ENCODE peak calls at places on chromosomes 2 and 18, in ten cellular contexts. M is IMR-90; X is upper lobe of right lung; P is CD8-positive, alpha-beta T cell; L is tibial nerve; O is OCI-LY7; R is Panc1; T is breast epithelium; Q is psoas muscle; N is heart right ventricle. H is an unnamed sample.
A peak's percentile ranks its signal among the peaks of the same experiment; 100 is the strongest.

GRCh38 chr2:207161247-207161646 is 4.5 kb downstream of the KLF7 start:
- DNase-seq in Q (no peak), M (no peak), T (no peak), R (no peak), L (no peak), N (no peak), O (no peak), X (no peak), P (no peak), H (no peak)

GRCh38 chr2:162074937-162075688 is 1.1 kb upstream of the DPP4 start:
- DNase-seq in R (no peak), T (no peak), N (no peak), L (no peak), O (no peak), Q (no peak), P (no peak), M (peak; percentile 85), X (no peak), H (no peak)

GRCh38 chr2:96145028-96145939 is at the start of gene DUSP2:
- DNase-seq in O (peak; percentile 90), R (no peak), T (peak; percentile 63), X (peak; percentile 93), M (peak; percentile 59), Q (peak; percentile 87), L (peak; percentile 30), N (peak; percentile 64), P (peak; percentile 91), H (peak; percentile 73)

GRCh38 chr18:2826581-2826980 is 20.2 kb upstream of the EMILIN2 start:
- DNase-seq in P (no peak), Q (peak; percentile 65), L (peak; percentile 16), O (no peak), T (no peak), M (no peak), R (no peak), N (peak; percentile 7), X (no peak), H (no peak)

GRCh38 chr2:314561-315336 is 26.9 kb upstream of the ALKAL2 start:
- DNase-seq in M (no peak), N (no peak), P (no peak), T (no peak), X (no peak), O (no peak), Q (no peak), L (no peak), R (no peak), H (peak; percentile 43)

GRCh38 chr2:97697252-97698235 is 15.8 kb upstream of the ZAP70 start:
- DNase-seq in P (peak; percentile 98), T (peak; percentile 91), X (peak; percentile 93), Q (peak; percentile 94), R (peak; percentile 61), M (peak; percentile 69), L (peak; percentile 97), O (peak; percentile 89), N (peak; percentile 91), H (peak; percentile 99)

GRCh38 chr2:84458436-84459027 is 548 bp downstream of the SUCLG1 start:
- DNase-seq in P (no peak), R (no peak), N (peak; percentile 41), O (peak; percentile 37), Q (no peak), M (peak; percentile 12), L (no peak), X (no peak), T (no peak), H (no peak)

GRCh38 chr2:159052157-159052561 is 83.7 kb downstream of the TANC1 start:
- DNase-seq in Q (no peak), P (no peak), X (no peak), N (no peak), T (no peak), M (peak; percentile 49), L (no peak), O (no peak), R (no peak), H (no peak)

GRCh38 chr2:47688561-47688960 is 94.4 kb upstream of the MSH6 start:
- DNase-seq in O (no peak), Q (no peak), X (no peak), P (no peak), R (no peak), M (no peak), T (no peak), L (no peak), N (no peak), H (no peak)

GRCh38 chr2:191115801-191116200 is 35.0 kb downstream of the STAT4 start:
- DNase-seq in O (no peak), T (no peak), L (no peak), P (no peak), N (no peak), M (peak; percentile 41), X (no peak), R (no peak), Q (no peak), H (no peak)

GRCh38 chr18:47815486-47816270 is 114.8 kb downstream of the SMAD2 start:
- DNase-seq in N (no peak), O (no peak), T (no peak), R (no peak), Q (no peak), L (no peak), X (no peak), M (no peak), P (no peak), H (no peak)

GRCh38 chr2:74862268-74862964 is 28.5 kb downstream of the HK2 start:
- DNase-seq in T (no peak), N (no peak), R (no peak), L (no peak), M (no peak), P (no peak), X (peak; percentile 12), Q (no peak), O (no peak), H (no peak)

GRCh38 chr18:59765343-59765742 is 68.1 kb upstream of the CCBE1 start:
- DNase-seq in N (no peak), M (no peak), X (no peak), T (no peak), O (no peak), P (no peak), L (no peak), Q (no peak), R (no peak), H (no peak)

GRCh38 chr2:121483021-121483420 is 47.7 kb upstream of the RNU4ATAC start:
- DNase-seq in X (no peak), Q (no peak), R (no peak), P (no peak), O (no peak), M (peak; percentile 39), T (no peak), L (no peak), N (no peak), H (no peak)

GRCh38 chr2:121476714-121477113 is 54.0 kb upstream of the RNU4ATAC start:
- DNase-seq in M (no peak), T (no peak), R (no peak), L (no peak), N (no peak), O (no peak), Q (no peak), X (no peak), P (no peak), H (no peak)

GRCh38 chr2:121480826-121481225 is 49.9 kb upstream of the RNU4ATAC start:
- DNase-seq in N (peak; percentile 12), T (no peak), P (no peak), R (no peak), M (peak; percentile 92), L (no peak), O (no peak), X (no peak), Q (no peak), H (peak; percentile 20)

GRCh38 chr2:121478996-121479735 is 51.5 kb upstream of the RNU4ATAC start:
- DNase-seq in X (no peak), Q (no peak), R (no peak), L (no peak), T (no peak), M (peak; percentile 31), O (no peak), P (no peak), N (no peak), H (no peak)

DNA sequence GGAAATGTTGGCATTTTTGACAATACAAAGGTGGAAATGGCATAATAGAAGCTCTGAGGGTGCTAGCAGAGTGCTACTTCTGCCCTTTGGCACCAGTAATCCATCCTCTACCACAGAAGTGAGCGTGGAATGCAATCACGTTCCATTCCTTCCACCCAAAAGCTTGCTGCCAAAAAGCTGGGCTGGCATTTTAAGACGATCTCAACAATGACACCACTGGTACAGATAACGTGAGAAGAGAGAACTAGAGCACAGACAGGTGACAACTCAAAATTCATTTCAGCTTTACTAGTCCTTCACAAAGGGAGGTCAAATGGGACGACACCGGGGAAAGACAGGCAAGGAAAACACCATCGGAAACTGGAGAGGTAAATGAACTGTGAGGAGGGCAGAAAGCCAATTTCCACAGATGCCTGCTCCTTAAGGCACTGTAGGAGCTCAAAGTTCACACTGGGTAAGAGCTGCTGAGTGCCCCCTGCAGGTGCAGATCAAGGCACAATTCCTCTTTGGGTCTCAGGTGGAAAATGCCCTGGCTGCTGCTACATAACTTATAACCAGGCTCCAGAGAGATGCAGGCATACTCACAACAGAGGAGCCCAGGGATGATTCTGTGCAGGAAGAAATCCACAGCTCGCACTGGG is 50.7 kb upstream of the RNU4ATAC start:
- DNase-seq in X (no peak), T (no peak), L (no peak), O (peak; percentile 5), M (no peak), Q (no peak), N (no peak), R (no peak), P (no peak), H (no peak)
- H3K4me1 ChIP-seq in X (peaks cover 13% of the 10 kb centered on the region), T (no peaks in the 10 kb centered on the region), L (no peaks in the 10 kb centered on the region), O (peaks cover 8% of the 10 kb centered on the region), M (peaks cover 31% of the 10 kb centered on the region), Q (peaks cover 67% of the 10 kb centered on the region), N (peaks cover 25% of the 10 kb centered on the region), R (no peaks in the 10 kb centered on the region), P (no peaks in the 10 kb centered on the region), H (peaks cover 7% of the 10 kb centered on the region)

DNA sequence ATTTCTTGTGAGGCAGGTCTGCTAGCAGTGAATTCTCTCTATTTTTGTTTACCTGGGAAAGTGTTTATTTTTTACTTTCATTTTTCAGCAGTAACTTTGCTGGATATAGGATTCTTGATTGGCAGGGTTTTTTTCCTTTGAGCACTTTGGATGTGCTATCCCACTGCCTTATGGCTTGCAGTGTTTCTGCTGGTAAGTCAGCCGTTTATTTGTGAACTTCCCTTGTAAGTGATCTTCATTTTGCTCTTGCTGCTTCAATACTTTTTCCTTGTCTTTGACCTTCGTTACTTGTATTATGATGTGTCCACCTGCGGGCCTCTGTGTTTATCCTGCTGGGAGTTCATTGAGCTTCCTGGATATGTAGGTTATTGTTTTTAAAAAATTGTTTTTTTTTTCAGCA is 54.7 kb downstream of the SLC66A2 start:
- DNase-seq in L (no peak), X (no peak), P (no peak), Q (no peak), N (no peak), M (peak; percentile 1), R (no peak), T (no peak), O (no peak), H (no peak)
- H3K9me3 ChIP-seq in L (peaks cover 41% of the 10 kb centered on the region), X (peaks cover 17% of the 10 kb centered on the region), P (peaks cover 3% of the 10 kb centered on the region), Q (peaks cover 43% of the 10 kb centered on the region), N (peaks cover 6% of the 10 kb centered on the region), M (peaks cover 42% of the 10 kb centered on the region), R (peaks cover 44% of the 10 kb centered on the region), T (peaks cover 45% of the 10 kb centered on the region), O (no peaks in the 10 kb centered on the region), H (no peaks in the 10 kb centered on the region)

GRCh38 chr2:127101756-127102463 is 5.0 kb downstream of the BIN1 start:
- DNase-seq in Q (peak; percentile 74), P (no peak), T (no peak), L (no peak), R (no peak), M (no peak), X (no peak), N (no peak), O (no peak), H (peak; percentile 25)
- H3K4me1 ChIP-seq in Q (peaks cover 62% of the 10 kb centered on the region), P (peaks cover 6% of the 10 kb centered on the region), T (no peaks in the 10 kb centered on the region), L (no peaks in the 10 kb centered on the region), R (peaks cover 30% of the 10 kb centered on the region), M (peaks cover 16% of the 10 kb centered on the region), X (no peaks in the 10 kb centered on the region), N (no peaks in the 10 kb centered on the region), O (no peaks in the 10 kb centered on the region), H (no peaks in the 10 kb centered on the region)

GRCh38 chr2:216873573-216873972 is 13.7 kb upstream of the TNP1 start:
- DNase-seq in R (no peak), L (no peak), Q (no peak), N (no peak), P (no peak), X (no peak), O (no peak), M (no peak), T (no peak), H (no peak)
- H3K9me3 ChIP-seq in R (no peaks in the 10 kb centered on the region), L (no peaks in the 10 kb centered on the region), Q (no peaks in the 10 kb centered on the region), N (no peaks in the 10 kb centered on the region), P (no peaks in the 10 kb centered on the region), X (no peaks in the 10 kb centered on the region), O (no peaks in the 10 kb centered on the region), M (no peaks in the 10 kb centered on the region), T (no peaks in the 10 kb centered on the region), H (no peaks in the 10 kb centered on the region)

H was measured in pancreas.